ENCODE peak calls at places on chromosomes 2 and 18, in nine cellular contexts. B is stimulated activated CD4-positive, alpha-beta T cell treated with anti-CD3 and anti-CD28 coated beads, Interleukin-4, amount 100 ng/mL, for 48 hours; S is aorta; W is adrenal gland; Y is NCI-H1092 treated with DMSO at 0.1 percent for 48 hours; G is occipital lobe; O is HTR-8/SVneo; F is kidney glomerular epithelial cell; V is A172. Q is an unnamed sample.
A peak's percentile ranks its signal among the peaks of the same experiment; 100 is the strongest.

GRCh38 chr18:54948350-54948837 is 10.9 kb downstream of the CCDC68 start:
- DNase-seq in B (no peak), S (no peak), W (no peak), Y (no peak), G (no peak), O (no peak), F (no peak), V (no peak), Q (no peak)

GRCh38 chr18:58570360-58571064 is 58.4 kb downstream of the ALPK2 start:
- DNase-seq in B (no peak), S (no peak), W (no peak), Y (no peak), G (no peak), O (no peak), F (no peak), V (no peak), Q (no peak)

GRCh38 chr2:214322662-214323061 is 88.2 kb upstream of the VWC2L start:
- DNase-seq in B (no peak), S (no peak), W (no peak), Y (no peak), G (no peak), O (no peak), F (no peak), V (no peak), Q (no peak)

GRCh38 chr2:201257941-201258665 is 2.2 kb upstream of the CASP8 start:
- DNase-seq in B (peak; percentile 81), S (peak; percentile 82), W (peak; percentile 70), Y (no peak), G (no peak), O (peak; percentile 75), F (peak; percentile 94), V (peak; percentile 90), Q (peak; percentile 89)

GRCh38 chr2:221137385-221137784 is 434.7 kb downstream of the EPHA4 start:
- DNase-seq in B (no peak), S (no peak), W (no peak), Y (no peak), G (no peak), O (no peak), F (no peak), V (no peak), Q (no peak)

GRCh38 chr2:236612737-236613136 is 43.1 kb downstream of the ACKR3 start:
- DNase-seq in B (no peak), S (no peak), W (no peak), Y (no peak), G (no peak), O (no peak), F (no peak), V (no peak), Q (no peak)

GRCh38 chr2:69773201-69773600 is 31.3 kb downstream of the ANXA4 start:
- DNase-seq in B (no peak), S (no peak), W (no peak), Y (no peak), G (no peak), O (no peak), F (no peak), V (peak; percentile 63), Q (no peak)

GRCh38 chr2:18829976-18830375 is 240.6 kb upstream of the NT5C1B start:
- DNase-seq in B (no peak), S (no peak), W (no peak), Y (no peak), G (no peak), O (no peak), F (peak; percentile 25), V (peak; percentile 41), Q (no peak)

GRCh38 chr2:15701326-15701907 is 109.7 kb downstream of the DDX1 start:
- DNase-seq in B (no peak), S (no peak), W (no peak), Y (no peak), G (no peak), O (no peak), F (no peak), V (no peak), Q (no peak)

GRCh38 chr2:7924033-7924762 is 757.7 kb upstream of the ID2 start:
- DNase-seq in B (no peak), S (no peak), W (no peak), Y (no peak), G (no peak), O (no peak), F (no peak), V (no peak), Q (no peak)

Q was measured in activated T-helper 1 cell treated with Interleukin-2 at 50 U/mL for 16 hours.